ENCODE peak calls at places on chromosomes 2 and 18, in six cellular contexts. M is PC-9, C is body of pancreas, Q is left lung, S is heart left ventricle, I is dorsolateral prefrontal cortex. V is an unnamed sample.

GRCh38 chr2:44772670-44773378 is 168.7 kb upstream of the SIX3 start:
- DNase-seq in M (no peak), C (no peak), Q (no peak), S (no peak), I (no peak), V (no peak)

GRCh38 chr18:51479736-51480135 is 282.3 kb upstream of the MEX3C start:
- DNase-seq in M (no peak), C (no peak), Q (no peak), S (no peak), I (no peak), V (no peak)

GRCh38 chr18:22422909-22423548 is 5.3 kb upstream of the CTAGE1 start:
- DNase-seq in M (no peak), C (peak), Q (no peak), S (no peak), I (no peak), V (peak)

GRCh38 chr2:47494267-47495130 is 91.5 kb downstream of the MSH2 start:
- DNase-seq in M (no peak), C (no peak), Q (peak), S (no peak), I (no peak), V (no peak)

GRCh38 chr18:79199691-79200374 is 130.6 kb downstream of the ATP9B start:
- DNase-seq in M (no peak), C (no peak), Q (no peak), S (no peak), I (no peak), V (no peak)

GRCh38 chr18:36595046-36595817 is 233.6 kb downstream of the TPGS2 start:
- DNase-seq in M (no peak), C (no peak), Q (no peak), S (no peak), I (no peak), V (no peak)

GRCh38 chr2:219400562-219400961 is 12.8 kb upstream of the DNPEP start:
- DNase-seq in M (no peak), C (no peak), Q (no peak), S (no peak), I (no peak), V (no peak)

GRCh38 chr18:24065942-24066341 is 51.4 kb downstream of the TTC39C start:
- DNase-seq in M (no peak), C (no peak), Q (no peak), S (no peak), I (no peak), V (no peak)

GRCh38 chr2:27191107-27191829 is 20.6 kb upstream of the ATRAID start:
- DNase-seq in M (peak), C (peak), Q (no peak), S (no peak), I (peak), V (peak)

GRCh38 chr2:25286025-25286400 is 55.7 kb downstream of the DNMT3A start:
- DNase-seq in M (no peak), C (no peak), Q (no peak), S (no peak), I (no peak), V (no peak)

GRCh38 chr2:101418704-101419663 is 31.7 kb upstream of the CREG2 start:
- DNase-seq in M (peak), C (peak), Q (no peak), S (peak), I (no peak), V (peak)

GRCh38 chr2:10432315-10433181 is 15.6 kb downstream of the ODC1 start:
- DNase-seq in M (no peak), C (peak), Q (peak), S (no peak), I (no peak), V (no peak)

GRCh38 chr2:156915332-156915731 is 342.2 kb upstream of the GALNT5 start:
- DNase-seq in M (no peak), C (no peak), Q (no peak), S (no peak), I (no peak), V (no peak)

GRCh38 chr2:72080286-72081145 is 67.1 kb downstream of the CYP26B1 start:
- DNase-seq in M (no peak), C (no peak), Q (peak), S (no peak), I (no peak), V (no peak)

GRCh38 chr2:20509766-20510490 is 63.1 kb downstream of the RHOB start:
- DNase-seq in M (peak), C (peak), Q (peak), S (no peak), I (peak), V (no peak)

GRCh38 chr18:59929621-59930295 is 30.0 kb downstream of the PMAIP1 start:
- DNase-seq in M (no peak), C (no peak), Q (no peak), S (no peak), I (no peak), V (no peak)

GRCh38 chr2:224042191-224042696 is 3.2 kb upstream of the SERPINE2 start:
- DNase-seq in M (no peak), C (no peak), Q (no peak), S (no peak), I (no peak), V (no peak)

GRCh38 chr2:201696151-201696659 is 2.2 kb downstream of the MPP4 start:
- DNase-seq in M (no peak), C (no peak), Q (no peak), S (no peak), I (no peak), V (peak)

GRCh38 chr2:26961603-26962184 is 8.7 kb upstream of the MAPRE3 start:
- DNase-seq in M (peak), C (peak), Q (peak), S (peak), I (peak), V (peak)

GRCh38 chr2:180761224-180761623 is 219.2 kb upstream of the UBE2E3 start:
- DNase-seq in M (peak), C (no peak), Q (no peak), S (no peak), I (no peak), V (no peak)

GRCh38 chr18:60245096-60245495 is 127.5 kb downstream of the MC4R start:
- DNase-seq in M (no peak), C (no peak), Q (no peak), S (no peak), I (no peak), V (no peak)

GRCh38 chr2:74916394-74916793 is 42.0 kb upstream of the POLE4 start:
- DNase-seq in M (no peak), C (no peak), Q (no peak), S (no peak), I (no peak), V (no peak)

GRCh38 chr2:239588451-239589269 is 187.8 kb upstream of the HDAC4 start:
- DNase-seq in M (no peak), C (no peak), Q (peak), S (no peak), I (no peak), V (no peak)

GRCh38 chr2:167697194-167697593 is 550.2 kb downstream of the STK39 start:
- DNase-seq in M (no peak), C (no peak), Q (no peak), S (no peak), I (no peak), V (no peak)

GRCh38 chr2:147851244-147851930 is 6.6 kb downstream of the ACVR2A start:
- DNase-seq in M (no peak), C (no peak), Q (no peak), S (no peak), I (no peak), V (no peak)

GRCh38 chr18:73409242-73409641 is 541.5 kb upstream of the NETO1 start:
- DNase-seq in M (no peak), C (no peak), Q (no peak), S (no peak), I (no peak), V (no peak)

GRCh38 chr2:240603081-240603835 is 16.7 kb downstream of the CAPN10 start:
- DNase-seq in M (no peak), C (no peak), Q (no peak), S (no peak), I (no peak), V (no peak)

GRCh38 chr18:35415511-35416427 is 38.6 kb upstream of the ZNF396 start:
- DNase-seq in M (no peak), C (no peak), Q (no peak), S (no peak), I (no peak), V (no peak)

DNA sequence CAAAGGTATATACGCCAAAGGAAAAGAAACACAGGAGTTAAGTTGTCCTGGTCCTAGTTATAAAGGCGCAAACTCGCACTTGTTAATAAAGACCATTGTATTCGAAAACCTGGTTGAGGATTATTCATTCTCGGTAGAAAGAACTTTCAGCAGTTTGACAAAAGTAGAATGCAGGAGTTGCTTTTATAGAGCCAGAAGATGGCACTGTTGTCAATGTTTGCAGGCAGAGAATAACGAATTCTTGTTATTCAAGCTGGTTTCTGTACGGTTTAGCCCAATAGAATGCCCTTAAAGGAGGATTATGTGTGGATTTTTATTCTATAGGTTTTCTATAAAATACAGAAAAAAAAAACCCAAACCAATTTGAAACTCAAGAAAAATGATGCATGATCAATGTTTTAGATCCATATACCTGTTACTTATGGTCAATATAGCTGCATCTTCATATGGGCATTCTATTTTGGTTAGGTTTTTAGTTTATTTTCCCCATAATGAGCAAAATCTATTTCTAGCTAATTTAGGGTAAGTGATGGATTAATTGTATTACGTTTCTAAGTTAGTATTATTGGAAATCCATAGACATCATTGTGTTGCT is 510.3 kb downstream of the PLCL1 start:
- DNase-seq in M (no peak), C (no peak), Q (no peak), S (no peak), I (no peak), V (peak)
- H3K27ac ChIP-seq in M (no peak), C (no peak), Q (no peak), S (no peak), I (no peak), V (no peak)

GRCh38 chr2:241886840-241887447 is 17.4 kb downstream of the RTP5 start:
- DNase-seq in M (no peak), C (no peak), Q (peak), S (no peak), I (no peak), V (no peak)

GRCh38 chr2:241885701-241886643 is 16.4 kb downstream of the RTP5 start:
- DNase-seq in M (no peak), C (peak), Q (no peak), S (no peak), I (no peak), V (no peak)

GRCh38 chr2:241887806-241888522 is 18.4 kb downstream of the RTP5 start:
- DNase-seq in M (no peak), C (no peak), Q (no peak), S (no peak), I (no peak), V (no peak)

GRCh38 chr2:241882090-241882625 is 12.6 kb downstream of the RTP5 start:
- DNase-seq in M (no peak), C (peak), Q (peak), S (peak), I (peak), V (no peak)

GRCh38 chr2:241884951-241885700 is 15.6 kb downstream of the RTP5 start:
- DNase-seq in M (no peak), C (peak), Q (peak), S (no peak), I (no peak), V (no peak)
- H3K4me3 ChIP-seq in M (no peak), C (no peak), Q (no peak), S (no peak), I (no peak), V (no peak)

DNA sequence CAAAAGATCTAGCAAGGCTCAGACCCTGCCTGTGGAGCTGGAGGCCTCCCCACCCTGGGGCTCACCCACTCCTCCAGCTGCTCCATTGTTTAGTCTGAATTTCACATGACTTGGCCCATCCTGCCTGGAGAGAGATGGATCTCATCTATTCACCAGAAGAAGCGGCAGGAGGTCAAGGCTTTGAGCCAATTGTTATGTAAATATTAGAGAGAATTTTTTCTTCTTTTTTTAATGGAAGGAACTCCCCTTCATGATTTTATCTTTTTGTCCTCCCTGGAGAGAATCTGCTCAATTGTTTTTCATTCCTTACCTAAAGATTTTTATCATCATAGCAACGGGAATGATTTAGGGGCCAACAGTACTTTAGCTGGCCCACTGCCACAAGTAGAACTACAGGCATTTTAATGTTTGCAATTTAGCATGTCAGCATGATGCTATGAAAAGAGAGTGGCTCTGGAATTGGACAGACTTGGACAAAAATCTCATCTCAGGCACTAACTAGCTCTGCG is 44.2 kb downstream of the GYPC start:
- DNase-seq in M (no peak), C (no peak), Q (no peak), S (no peak), I (no peak), V (no peak)
- H3K27ac ChIP-seq in M (no peak), C (no peak), Q (peak), S (peak), I (no peak), V (peak)

GRCh38 chr2:216693414-216694100 is 1.8 kb downstream of the IGFBP5 start:
- DNase-seq in M (no peak), C (no peak), Q (no peak), S (no peak), I (no peak), V (no peak)
- H3K4me3 ChIP-seq in M (peak), C (peak), Q (peak), S (peak), I (peak), V (peak)

GRCh38 chr2:160062283-160063005 is at the start of gene PLA2R1:
- DNase-seq in M (no peak), C (peak), Q (peak), S (peak), I (peak), V (no peak)
- H3K27ac ChIP-seq in M (no peak), C (no peak), Q (no peak), S (no peak), I (no peak), V (no peak)

DNA sequence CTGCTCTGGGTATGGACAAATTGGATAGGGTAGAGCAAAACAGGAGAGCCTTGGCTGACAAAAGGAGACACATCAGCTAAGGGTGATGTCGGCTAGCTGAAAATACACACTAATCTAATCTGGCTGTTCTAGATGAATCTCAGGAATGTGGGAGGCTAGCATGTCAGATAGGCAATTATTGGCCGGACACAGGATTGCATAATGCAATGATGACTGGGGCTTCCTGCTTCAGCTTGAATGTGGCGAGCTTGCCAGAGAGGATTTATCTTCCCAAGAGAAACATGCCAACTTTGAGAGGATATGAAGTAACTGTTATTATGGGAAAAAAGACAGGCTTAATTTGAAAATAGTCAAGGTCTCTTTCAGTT is 102.3 kb downstream of the TRIB2 start:
- DNase-seq in M (peak), C (peak), Q (no peak), S (peak), I (no peak), V (peak)
- H3K4me3 ChIP-seq in M (no peak), C (no peak), Q (no peak), S (no peak), I (no peak), V (no peak)

V was measured in AG04450.